ENCODE peak calls at places on chromosomes 7 and 10, in seven cellular contexts. M is occipital lobe, L is ovary, J is midbrain, D is fibroblast of lung, S is epithelial cell of esophagus, P is A172. A is an unnamed sample.
A peak's percentile ranks its signal among the peaks of the same experiment; 100 is the strongest.

GRCh38 chr7:3164363-3164762 is 120.7 kb upstream of the CARD11 start:
- DNase-seq in M (no peak), L (no peak), J (no peak), D (peak; percentile 16), S (no peak), P (no peak), A (no peak)

GRCh38 chr7:41955475-41956243 is 252.8 kb upstream of the INHBA start:
- DNase-seq in M (peak; percentile 95), L (peak; percentile 99), J (peak; percentile 81), D (peak; percentile 100), S (peak; percentile 99), P (peak; percentile 99), A (peak; percentile 26)

GRCh38 chr7:74612015-74612829 is 45.3 kb upstream of the GTF2I start:
- DNase-seq in M (no peak), L (no peak), J (peak; percentile 51), D (peak; percentile 59), S (peak; percentile 98), P (peak; percentile 53), A (peak; percentile 38)

GRCh38 chr10:34537629-34538231 is 277.4 kb downstream of the PARD3 start:
- DNase-seq in M (no peak), L (no peak), J (no peak), D (no peak), S (no peak), P (no peak), A (no peak)

GRCh38 chr10:3895045-3895609 is 110.1 kb upstream of the KLF6 start:
- DNase-seq in M (no peak), L (no peak), J (no peak), D (peak; percentile 72), S (peak; percentile 81), P (peak; percentile 64), A (peak; percentile 20)

GRCh38 chr10:132813001-132813401 is 27.1 kb upstream of the NKX6-2 start:
- DNase-seq in M (no peak), L (no peak), J (no peak), D (no peak), S (no peak), P (no peak), A (no peak)

GRCh38 chr7:47762207-47762606 is 180.3 kb upstream of the TNS3 start:
- DNase-seq in M (no peak), L (no peak), J (no peak), D (no peak), S (no peak), P (no peak), A (no peak)

GRCh38 chr10:119616879-119617580 is 20.3 kb upstream of the TIAL1 start:
- DNase-seq in M (no peak), L (no peak), J (no peak), D (no peak), S (no peak), P (no peak), A (peak; percentile 53)

GRCh38 chr7:27193335-27194001 is 6.4 kb downstream of the HOXA13 start:
- DNase-seq in M (no peak), L (no peak), J (no peak), D (no peak), S (no peak), P (no peak), A (no peak)

GRCh38 chr7:18356195-18356645 is 139.3 kb upstream of the HDAC9 start:
- DNase-seq in M (no peak), L (no peak), J (peak; percentile 34), D (peak; percentile 39), S (peak; percentile 32), P (peak; percentile 55), A (peak; percentile 38)

GRCh38 chr10:7671121-7671520 is 4.4 kb upstream of the ITIH5 start:
- DNase-seq in M (no peak), L (no peak), J (no peak), D (no peak), S (no peak), P (no peak), A (no peak)

GRCh38 chr10:29650552-29650944 is 15.8 kb upstream of the SVIL start:
- DNase-seq in M (no peak), L (no peak), J (no peak), D (no peak), S (no peak), P (no peak), A (no peak)

GRCh38 chr7:55160539-55160938 is 141.7 kb downstream of the EGFR start:
- DNase-seq in M (no peak), L (no peak), J (no peak), D (peak; percentile 91), S (no peak), P (no peak), A (no peak)

GRCh38 chr10:75712241-75712880 is 280.9 kb downstream of the LRMDA start:
- DNase-seq in M (no peak), L (no peak), J (peak; percentile 4), D (no peak), S (no peak), P (no peak), A (no peak)

GRCh38 chr10:23120001-23120934 is 24.9 kb downstream of the MSRB2 start:
- DNase-seq in M (peak; percentile 6), L (no peak), J (peak; percentile 82), D (no peak), S (no peak), P (no peak), A (no peak)

GRCh38 chr10:60990663-60991062 is 46.7 kb upstream of the RHOBTB1 start:
- DNase-seq in M (no peak), L (no peak), J (no peak), D (no peak), S (no peak), P (no peak), A (no peak)

GRCh38 chr10:18988338-18988737 is 60.3 kb upstream of the MALRD1 start:
- DNase-seq in M (no peak), L (no peak), J (no peak), D (no peak), S (no peak), P (no peak), A (no peak)

GRCh38 chr7:99102809-99103690 is 40.9 kb downstream of the SMURF1 start:
- DNase-seq in M (no peak), L (no peak), J (no peak), D (peak; percentile 80), S (peak; percentile 85), P (peak; percentile 39), A (no peak)

GRCh38 chr7:157461805-157462771 is 125.3 kb downstream of the DNAJB6 start:
- DNase-seq in M (no peak), L (no peak), J (no peak), D (no peak), S (no peak), P (no peak), A (no peak)

GRCh38 chr10:1115262-1115955 is 59.2 kb downstream of the WDR37 start:
- DNase-seq in M (no peak), L (no peak), J (no peak), D (no peak), S (no peak), P (no peak), A (no peak)

GRCh38 chr10:31004611-31005193 is 27.0 kb downstream of the ZNF438 start:
- DNase-seq in M (no peak), L (no peak), J (no peak), D (peak; percentile 89), S (peak; percentile 74), P (peak; percentile 92), A (no peak)

GRCh38 chr10:114458955-114459354 is 54.7 kb upstream of the AFAP1L2 start:
- DNase-seq in M (no peak), L (no peak), J (no peak), D (no peak), S (peak; percentile 61), P (peak; percentile 49), A (peak; percentile 27)

GRCh38 chr10:43236176-43236850 is 30.6 kb downstream of the RASGEF1A start:
- DNase-seq in M (no peak), L (no peak), J (no peak), D (no peak), S (no peak), P (no peak), A (no peak)

GRCh38 chr10:60040003-60040662 is 133.8 kb upstream of the CCDC6 start:
- DNase-seq in M (no peak), L (no peak), J (no peak), D (no peak), S (peak; percentile 27), P (no peak), A (no peak)

GRCh38 chr10:130587718-130588117 is 451.5 kb downstream of the GLRX3 start:
- DNase-seq in M (no peak), L (no peak), J (no peak), D (no peak), S (no peak), P (no peak), A (no peak)

GRCh38 chr7:130490888-130491771 is 755 bp upstream of the MEST start:
- DNase-seq in M (peak; percentile 19), L (peak; percentile 41), J (peak; percentile 60), D (peak; percentile 50), S (peak; percentile 53), P (no peak), A (no peak)

GRCh38 chr10:60977161-60978128 is 33.5 kb upstream of the RHOBTB1 start:
- DNase-seq in M (no peak), L (no peak), J (no peak), D (no peak), S (no peak), P (no peak), A (no peak)

GRCh38 chr10:4807803-4808507 is 18.1 kb upstream of the AKR1E2 start:
- DNase-seq in M (no peak), L (no peak), J (no peak), D (peak; percentile 94), S (peak; percentile 83), P (peak; percentile 96), A (no peak)

GRCh38 chr10:5146920-5147254 is 38.1 kb downstream of the AKR1C8 start:
- DNase-seq in M (no peak), L (no peak), J (no peak), D (no peak), S (peak; percentile 11), P (no peak), A (no peak)

GRCh38 chr7:104794154-104794553 is 219.9 kb upstream of the KMT2E start:
- DNase-seq in M (no peak), L (no peak), J (no peak), D (no peak), S (peak; percentile 48), P (no peak), A (no peak)

GRCh38 chr10:75530337-75530736 is 98.9 kb downstream of the LRMDA start:
- DNase-seq in M (no peak), L (no peak), J (no peak), D (peak; percentile 95), S (peak; percentile 16), P (peak; percentile 98), A (no peak)